ENCODE peak calls at places on chromosomes 13 and 19, in ten cellular contexts. P is amygdala; R is osteoblast; Z is T1000; L is fibroblast of the aortic adventitia; X is left lobe of liver; A is stimulated activated CD4-positive, alpha-beta T cell treated with anti-CD3 and anti-CD28 coated beads, TNF-alpha, amount 100 ng/mL, for 48 hours; T is sciatic nerve; S is head of caudate nucleus; N is ovary. J is an unnamed sample.

GRCh38 chr13:20397896-20398295 is 127.8 kb downstream of the CRYL1 start:
- DNase-seq in P (no peak), Z (no peak), T (no peak), L (no peak), X (no peak), A (no peak), R (no peak), N (no peak), S (no peak), J (no peak)

GRCh38 chr19:55406869-55407624 is 541 bp downstream of the UBE2S start:
- DNase-seq in S (peak; percentile 29), R (peak; percentile 92), N (no peak), P (no peak), X (no peak), T (peak; percentile 70), Z (no peak), L (peak; percentile 33), A (no peak), J (peak; percentile 50)

GRCh38 chr13:105510363-105510762 is 1025.1 kb downstream of the EFNB2 start:
- DNase-seq in L (no peak), X (no peak), A (no peak), P (no peak), N (no peak), S (no peak), T (no peak), R (no peak), Z (no peak), J (no peak)

GRCh38 chr13:97975851-97976550 is 22.5 kb downstream of the IPO5 start:
- DNase-seq in R (peak; percentile 99), N (peak; percentile 96), P (peak; percentile 86), S (peak; percentile 96), X (peak; percentile 98), Z (peak; percentile 61), L (peak; percentile 68), T (no peak), A (peak; percentile 80), J (peak; percentile 80)

GRCh38 chr19:48745208-48745995 is 1.3 kb downstream of the IZUMO1 start:
- DNase-seq in P (peak; percentile 51), S (peak; percentile 70), Z (peak; percentile 31), X (no peak), N (no peak), L (peak; percentile 54), A (no peak), R (peak; percentile 97), T (no peak), J (peak; percentile 72)

GRCh38 chr13:97435794-97436193 is 1.8 kb downstream of the RAP2A start:
- DNase-seq in A (no peak), P (no peak), S (no peak), R (no peak), L (peak; percentile 15), Z (no peak), X (no peak), T (no peak), N (no peak), J (no peak)

GRCh38 chr13:23949200-23949599 is 51.9 kb upstream of the C1QTNF9B start:
- DNase-seq in P (no peak), Z (no peak), X (no peak), A (no peak), N (no peak), R (peak; percentile 35), L (no peak), T (no peak), S (no peak), J (no peak)

GRCh38 chr13:26561636-26562537 is 4.4 kb downstream of the WASF3 start:
- DNase-seq in L (peak; percentile 86), Z (no peak), P (no peak), S (no peak), T (no peak), A (no peak), R (peak; percentile 81), N (no peak), X (no peak), J (peak; percentile 75)

GRCh38 chr19:35730326-35730725 is 11.9 kb downstream of the IGFLR1 start:
- DNase-seq in L (no peak), T (no peak), A (no peak), Z (no peak), P (no peak), X (no peak), N (no peak), S (no peak), R (peak; percentile 71), J (no peak)

GRCh38 chr19:44808463-44809371 is at the start of gene BCAM:
- DNase-seq in S (peak; percentile 71), X (peak; percentile 83), P (peak; percentile 35), R (peak; percentile 99), T (peak; percentile 91), Z (peak; percentile 24), A (no peak), N (peak; percentile 91), L (peak; percentile 54), J (peak; percentile 33)

GRCh38 chr13:50847501-50847900 is 4.0 kb upstream of the DLEU7 start:
- DNase-seq in N (no peak), A (no peak), L (peak; percentile 11), S (no peak), Z (no peak), X (no peak), T (no peak), R (no peak), P (no peak), J (no peak)

GRCh38 chr19:13012690-13013608 is 17.7 kb downstream of the NFIX start:
- DNase-seq in L (peak; percentile 85), R (peak; percentile 99), S (no peak), T (peak; percentile 82), Z (no peak), A (no peak), N (peak; percentile 87), P (no peak), X (no peak), J (peak; percentile 76)

GRCh38 chr19:56671613-56671994 is at the start of gene ZNF835:
- DNase-seq in T (peak; percentile 97), A (peak; percentile 53), S (peak; percentile 98), X (peak; percentile 83), Z (peak; percentile 87), R (peak; percentile 95), N (peak; percentile 97), L (no peak), P (peak; percentile 93), J (peak; percentile 53)

GRCh38 chr19:41376241-41376997 is at the start of gene TMEM91:
- DNase-seq in T (peak; percentile 71), L (peak; percentile 26), X (no peak), A (no peak), S (peak; percentile 34), N (peak; percentile 64), R (peak; percentile 88), P (no peak), Z (no peak), J (peak; percentile 42)

GRCh38 chr19:49119411-49120324 is at the start of gene PPFIA3:
- DNase-seq in A (no peak), R (peak; percentile 98), L (peak; percentile 46), Z (peak; percentile 32), N (peak; percentile 80), X (peak; percentile 76), S (peak; percentile 74), T (peak; percentile 82), P (peak; percentile 42), J (peak; percentile 59)